ENCODE peak calls at places on chromosomes 4 and X, in four cellular contexts. D is CD4-positive, alpha-beta T cell; B is RWPE1; G is HL-60. E is an unnamed sample.

GRCh38 chr4:17587094-17587822 is 10.3 kb downstream of the LAP3 start:
- DNase-seq in D (no peak), G (no peak), B (no peak), E (no peak)

GRCh38 chr4:10584042-10584441 is 100.5 kb downstream of the CLNK start:
- DNase-seq in G (no peak), B (peak), D (no peak), E (no peak)

GRCh38 chr4:39613093-39613656 is 25.5 kb downstream of the SMIM14 start:
- DNase-seq in B (no peak), G (no peak), D (no peak), E (no peak)

GRCh38 chrX:54182194-54182863 is 725 bp downstream of the FAM120C start:
- DNase-seq in B (peak), G (peak), D (peak), E (no peak)

GRCh38 chr4:159174645-159175147 is 71.8 kb downstream of the RAPGEF2 start:
- DNase-seq in G (no peak), B (no peak), D (no peak), E (no peak)

GRCh38 chr4:184462724-184463123 is 11.6 kb downstream of the IRF2 start:
- DNase-seq in B (no peak), G (no peak), D (no peak), E (no peak)

GRCh38 chr4:43757147-43757546 is 691.5 kb downstream of the KCTD8 start:
- DNase-seq in G (no peak), B (peak), D (no peak), E (no peak)

GRCh38 chr4:119266153-119266552 is 53.6 kb downstream of the USP53 start:
- DNase-seq in D (no peak), B (no peak), G (no peak), E (no peak)

GRCh38 chrX:13545731-13546130 is 23.7 kb upstream of the EGFL6 start:
- DNase-seq in B (no peak), D (no peak), G (no peak), E (no peak)

GRCh38 chr4:153204247-153205027 is at the start of gene TRIM2:
- DNase-seq in G (no peak), D (no peak), B (no peak), E (peak)

GRCh38 chr4:65386927-65387326 is 283.4 kb downstream of the EPHA5 start:
- DNase-seq in D (no peak), G (no peak), B (no peak), E (no peak)

GRCh38 chr4:143711543-143712159 is 11.2 kb upstream of the FREM3 start:
- DNase-seq in G (no peak), D (no peak), B (no peak), E (no peak)

GRCh38 chrX:1521459-1521956 is 15.5 kb downstream of the P2RY8 start:
- DNase-seq in G (peak), D (peak), B (no peak), E (no peak)

GRCh38 chr4:7811536-7812190 is 128.0 kb downstream of the AFAP1 start:
- DNase-seq in B (no peak), G (no peak), D (no peak), E (no peak)

GRCh38 chr4:127124919-127125318 is 507.8 kb upstream of the INTU start:
- DNase-seq in B (no peak), D (no peak), G (no peak), E (no peak)

GRCh38 chrX:106692425-106693075 is 34.0 kb upstream of the RNF128 start:
- DNase-seq in B (no peak), G (no peak), D (no peak), E (no peak)

GRCh38 chr4:4260185-4260751 is 12.2 kb upstream of the TMEM128 start:
- DNase-seq in G (no peak), D (no peak), B (peak), E (no peak)

GRCh38 chr4:69095301-69095731 is 958 bp upstream of the UGT2B7 start:
- DNase-seq in G (no peak), D (no peak), B (peak), E (no peak)

GRCh38 chr4:101158136-101158485 is 189.2 kb downstream of the PPP3CA start:
- DNase-seq in G (no peak), D (no peak), B (no peak), E (no peak)

GRCh38 chrX:124229374-124229773 is 103.1 kb upstream of the TEX13D start:
- DNase-seq in G (no peak), D (no peak), B (no peak), E (no peak)

GRCh38 chr4:145871209-145871608 is 67.4 kb downstream of the ZNF827 start:
- DNase-seq in G (no peak), D (no peak), B (no peak), E (no peak)

GRCh38 chr4:168942985-168943384 is 67.1 kb downstream of the CBR4 start:
- DNase-seq in B (no peak), G (peak), D (no peak), E (no peak)

DNA sequence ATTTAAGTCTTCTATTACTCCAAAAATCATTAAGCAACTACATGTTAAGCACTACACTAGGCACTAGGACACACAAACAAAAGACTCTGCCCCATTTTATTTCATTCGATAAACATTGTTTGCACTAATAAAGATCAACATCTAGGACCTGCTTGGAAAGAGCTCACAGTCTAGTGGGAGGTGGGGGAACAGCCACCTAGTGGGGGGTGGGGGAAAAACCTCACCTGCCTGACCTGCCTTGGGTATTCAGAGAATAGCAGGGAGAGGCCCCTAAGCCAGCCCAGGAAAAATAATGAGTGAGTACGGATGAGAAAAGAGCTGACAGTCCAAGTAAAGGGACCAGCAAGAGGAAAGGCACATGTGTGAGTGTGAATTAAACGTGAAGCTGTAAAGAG is 52.2 kb downstream of the PRDM5 start:
- DNase-seq in D (no peak), G (no peak), B (peak), E (no peak)
- TF ChIP-seq CTCF in D (no peak), G (no peak), B (no peak), E (no peak)

GRCh38 chr4:113094802-113095201 is 45.3 kb downstream of the ANK2 start:
- DNase-seq in G (no peak), D (no peak), B (peak), E (no peak)
- TF ChIP-seq CTCF in G (no peak), D (no peak), B (peak), E (no peak)

DNA sequence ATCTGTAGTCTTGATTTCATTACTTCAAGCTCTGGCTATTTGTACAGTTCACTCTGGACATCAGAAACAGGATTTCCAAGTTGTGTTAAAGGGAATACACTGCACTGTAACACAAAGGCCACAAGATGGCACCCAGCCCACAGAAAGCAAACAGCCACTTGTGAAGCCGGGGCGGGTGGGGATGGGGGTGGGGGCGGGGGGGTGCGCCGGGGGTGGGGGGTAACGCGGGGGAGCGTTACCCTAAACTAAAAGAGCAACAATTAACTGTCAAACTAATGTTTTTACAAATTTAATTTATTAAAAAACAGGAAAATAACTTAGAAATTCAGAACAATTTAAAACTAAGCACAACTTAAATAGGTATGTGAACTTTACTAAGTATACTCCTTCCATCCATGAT is 27.3 kb downstream of the PRDX4 start:
- DNase-seq in B (peak), D (peak), G (no peak), E (no peak)
- TF ChIP-seq CTCF in B (peak), D (peak), G (peak), E (no peak)

GRCh38 chr4:12041828-12042227 is 613.1 kb upstream of the HS3ST1 start:
- DNase-seq in B (no peak), D (no peak), G (peak), E (no peak)
- TF ChIP-seq CTCF in B (no peak), D (no peak), G (no peak), E (no peak)